ENCODE peak calls at places on chromosomes 2 and 18, in ten cellular contexts. A is NT2/D1, I is ovary, B is neuronal stem cell, G is PC-9, Y is psoas muscle, X is left lung, Q is K562, C is adrenal gland, V is esophagus squamous epithelium. M is an unnamed sample. For H3K4me1, the result is how much of the 10 kb centered on the place peaks cover.

GRCh38 chr2:62469558-62469957 is 36.4 kb downstream of the TMEM17 start:
- DNase-seq in A (no peak), I (no peak), B (no peak), G (no peak), Y (no peak), X (no peak), Q (no peak), C (no peak), V (no peak), M (no peak)

GRCh38 chr2:101469863-101470262 is 5.0 kb downstream of the RFX8 start:
- DNase-seq in A (no peak), I (no peak), B (no peak), G (no peak), Y (no peak), X (no peak), Q (no peak), C (no peak), V (no peak), M (no peak)

GRCh38 chr2:217429981-217430500 is 570.2 kb upstream of the TNP1 start:
- DNase-seq in A (no peak), I (no peak), B (no peak), G (no peak), Y (no peak), X (no peak), Q (no peak), C (no peak), V (no peak), M (no peak)

GRCh38 chr18:74507120-74507881 is 11.1 kb downstream of the CNDP2 start:
- DNase-seq in A (no peak), I (no peak), B (no peak), G (no peak), Y (no peak), X (no peak), Q (no peak), C (no peak), V (no peak), M (no peak)

GRCh38 chr2:130370490-130370889 is 14.6 kb downstream of the PTPN18 start:
- DNase-seq in A (no peak), I (no peak), B (no peak), G (no peak), Y (no peak), X (no peak), Q (peak), C (no peak), V (no peak), M (no peak)

GRCh38 chr2:233164967-233165366 is 86.5 kb upstream of the ATG16L1 start:
- DNase-seq in A (no peak), I (no peak), B (no peak), G (no peak), Y (no peak), X (no peak), Q (no peak), C (no peak), V (no peak), M (no peak)

GRCh38 chr2:219688560-219689445 is 61.4 kb downstream of the SLC4A3 start:
- DNase-seq in A (no peak), I (no peak), B (no peak), G (peak), Y (no peak), X (peak), Q (no peak), C (peak), V (no peak), M (no peak)

GRCh38 chr2:186588940-186589732 is 720 bp upstream of the ITGAV start:
- DNase-seq in A (no peak), I (no peak), B (no peak), G (no peak), Y (no peak), X (no peak), Q (no peak), C (no peak), V (no peak), M (no peak)

GRCh38 chr2:6674381-6674780 is 191.3 kb downstream of the CMPK2 start:
- DNase-seq in A (no peak), I (no peak), B (peak), G (no peak), Y (no peak), X (no peak), Q (no peak), C (no peak), V (no peak), M (no peak)

GRCh38 chr2:24021122-24021998 is 11.5 kb downstream of the MFSD2B start:
- DNase-seq in A (no peak), I (no peak), B (no peak), G (peak), Y (no peak), X (no peak), Q (peak), C (no peak), V (no peak), M (peak)

GRCh38 chr2:239258248-239258647 is 142.6 kb downstream of the HDAC4 start:
- DNase-seq in A (no peak), I (no peak), B (no peak), G (no peak), Y (peak), X (no peak), Q (no peak), C (peak), V (no peak), M (no peak)

GRCh38 chr18:57775937-57776336 is 27.2 kb downstream of the ATP8B1 start:
- DNase-seq in A (no peak), I (no peak), B (no peak), G (no peak), Y (no peak), X (no peak), Q (no peak), C (no peak), V (no peak), M (no peak)

GRCh38 chr18:59208602-59209001 is 11.4 kb upstream of the GRP start:
- DNase-seq in A (no peak), I (no peak), B (no peak), G (no peak), Y (no peak), X (no peak), Q (no peak), C (no peak), V (no peak), M (no peak)

GRCh38 chr2:111705711-111706323 is 178.2 kb downstream of the ANAPC1 start:
- DNase-seq in A (peak), I (no peak), B (peak), G (peak), Y (no peak), X (no peak), Q (no peak), C (no peak), V (no peak), M (no peak)

GRCh38 chr2:212537311-212538155 is 1.1 kb downstream of the ERBB4 start:
- DNase-seq in A (no peak), I (no peak), B (peak), G (peak), Y (peak), X (peak), Q (no peak), C (peak), V (no peak), M (peak)

GRCh38 chr2:149715005-149715592 is 127.5 kb upstream of the MMADHC start:
- DNase-seq in A (peak), I (no peak), B (peak), G (peak), Y (no peak), X (no peak), Q (peak), C (peak), V (no peak), M (peak)

GRCh38 chr2:31107588-31108300 is 30.5 kb downstream of the GALNT14 start:
- DNase-seq in A (no peak), I (no peak), B (no peak), G (no peak), Y (no peak), X (no peak), Q (no peak), C (no peak), V (no peak), M (no peak)

GRCh38 chr18:33201509-33201926 is 239.0 kb downstream of the CCDC178 start:
- DNase-seq in A (peak), I (no peak), B (peak), G (no peak), Y (no peak), X (no peak), Q (peak), C (peak), V (no peak), M (no peak)

GRCh38 chr2:222897898-222898297 is 37.1 kb downstream of the ACSL3 start:
- DNase-seq in A (no peak), I (no peak), B (no peak), G (no peak), Y (no peak), X (no peak), Q (no peak), C (no peak), V (no peak), M (no peak)
- H3K4me1 ChIP-seq in A (under half), I (under half), B (under half), G (under half), Y (under half), X (under half), Q (under half), C (under half), V (under half), M (under half)

GRCh38 chr2:231614559-231615057 is 21.9 kb downstream of the TEX44 start:
- DNase-seq in A (no peak), I (peak), B (no peak), G (no peak), Y (peak), X (no peak), Q (no peak), C (no peak), V (no peak), M (no peak)

GRCh38 chr2:231621051-231621879 is 28.6 kb downstream of the TEX44 start:
- DNase-seq in A (peak), I (peak), B (no peak), G (peak), Y (peak), X (no peak), Q (no peak), C (no peak), V (no peak), M (peak)

GRCh38 chr2:231615058-231615671 is 22.5 kb downstream of the TEX44 start:
- DNase-seq in A (no peak), I (peak), B (no peak), G (no peak), Y (no peak), X (no peak), Q (no peak), C (peak), V (no peak), M (no peak)

GRCh38 chr2:231613655-231614558 is 21.2 kb downstream of the TEX44 start:
- DNase-seq in A (peak), I (peak), B (peak), G (peak), Y (peak), X (peak), Q (peak), C (peak), V (peak), M (peak)

DNA sequence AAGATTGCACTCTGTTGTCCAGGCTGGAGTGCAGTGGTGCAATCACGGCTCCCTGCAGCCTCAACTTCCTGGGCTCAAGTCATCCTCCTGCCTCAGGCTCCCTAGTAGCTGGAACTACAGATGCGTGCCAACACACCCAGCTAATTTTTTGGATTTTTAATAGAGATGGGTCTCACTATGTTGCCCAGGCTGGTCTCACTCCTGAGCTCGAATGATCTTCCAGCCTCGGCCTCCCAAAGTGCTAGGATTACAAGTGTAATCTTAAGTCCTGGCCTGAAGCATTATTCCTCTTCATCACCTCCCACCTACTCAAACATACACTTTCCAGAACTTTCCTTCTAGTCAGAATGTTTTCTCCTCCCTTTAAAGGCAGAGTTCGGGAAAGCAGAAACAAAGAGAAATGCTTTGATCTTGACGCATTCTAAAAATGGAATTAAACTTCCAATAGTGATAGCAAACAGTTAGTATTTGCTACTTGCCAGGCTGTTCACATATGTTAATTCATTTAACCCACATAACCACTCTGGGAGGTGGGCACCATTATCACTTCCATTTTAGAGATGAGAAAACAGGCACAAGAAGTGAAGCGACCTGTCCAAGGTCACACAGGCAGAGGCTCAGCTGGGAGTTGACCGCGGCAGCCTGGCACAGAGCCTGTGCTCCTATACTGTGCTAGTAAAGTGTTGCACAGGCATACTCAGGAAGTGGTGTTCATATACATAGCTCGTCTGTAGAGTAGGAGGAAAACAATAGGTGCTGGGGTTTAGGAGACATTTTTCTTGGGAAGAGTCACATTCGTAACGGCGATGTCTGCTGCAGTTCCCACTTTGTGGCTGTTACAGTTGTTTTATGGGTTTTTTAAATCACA is 24.6 kb downstream of the TEX44 start:
- DNase-seq in A (no peak), I (no peak), B (no peak), G (no peak), Y (no peak), X (no peak), Q (no peak), C (no peak), V (no peak), M (no peak)
- H3K4me1 ChIP-seq in A (under half), I (under half), B (under half), G (half or more), Y (under half), X (under half), Q (under half), C (under half), V (half or more), M (under half)

DNA sequence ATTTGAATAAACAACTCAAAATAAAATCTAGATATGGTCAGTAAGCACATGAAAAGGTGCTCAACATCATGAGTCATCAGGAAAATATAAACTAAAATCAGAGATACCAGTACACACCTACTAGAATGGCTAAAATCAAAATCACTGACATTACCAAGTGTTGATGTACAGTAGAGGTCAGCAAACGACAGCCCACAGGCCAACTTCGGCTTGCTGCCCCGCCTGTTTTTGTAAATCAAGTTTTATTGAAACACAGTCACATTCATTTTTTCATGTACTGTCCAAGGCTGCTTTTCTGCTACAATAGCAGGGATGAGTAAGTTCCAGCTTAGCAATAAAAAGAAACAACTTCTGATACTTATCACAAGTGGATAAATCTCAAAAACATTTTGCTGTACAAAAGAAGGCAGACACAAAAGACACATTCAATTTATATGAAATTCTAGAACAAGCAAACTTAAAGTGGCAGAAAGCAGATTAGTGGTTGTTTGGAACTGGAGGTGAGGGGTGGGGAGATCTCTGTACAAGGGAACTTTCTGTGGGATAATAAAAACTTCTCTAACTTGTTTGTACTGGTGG is 32.1 kb downstream of the TRAK2 start:
- DNase-seq in A (no peak), I (no peak), B (no peak), G (peak), Y (no peak), X (no peak), Q (peak), C (peak), V (no peak), M (peak)
- H3K4me1 ChIP-seq in A (under half), I (under half), B (under half), G (under half), Y (under half), X (under half), Q (under half), C (half or more), V (half or more), M (under half)

GRCh38 chr2:206783718-206784117 is 18.3 kb downstream of the FASTKD2 start:
- DNase-seq in A (no peak), I (no peak), B (no peak), G (no peak), Y (no peak), X (no peak), Q (no peak), C (no peak), V (no peak), M (peak)

GRCh38 chr2:206780671-206781070 is 15.3 kb downstream of the FASTKD2 start:
- DNase-seq in A (no peak), I (no peak), B (no peak), G (no peak), Y (no peak), X (no peak), Q (no peak), C (no peak), V (no peak), M (no peak)

GRCh38 chr2:206790311-206790935 is 25.0 kb downstream of the FASTKD2 start:
- DNase-seq in A (no peak), I (no peak), B (no peak), G (no peak), Y (no peak), X (no peak), Q (no peak), C (no peak), V (no peak), M (no peak)

DNA sequence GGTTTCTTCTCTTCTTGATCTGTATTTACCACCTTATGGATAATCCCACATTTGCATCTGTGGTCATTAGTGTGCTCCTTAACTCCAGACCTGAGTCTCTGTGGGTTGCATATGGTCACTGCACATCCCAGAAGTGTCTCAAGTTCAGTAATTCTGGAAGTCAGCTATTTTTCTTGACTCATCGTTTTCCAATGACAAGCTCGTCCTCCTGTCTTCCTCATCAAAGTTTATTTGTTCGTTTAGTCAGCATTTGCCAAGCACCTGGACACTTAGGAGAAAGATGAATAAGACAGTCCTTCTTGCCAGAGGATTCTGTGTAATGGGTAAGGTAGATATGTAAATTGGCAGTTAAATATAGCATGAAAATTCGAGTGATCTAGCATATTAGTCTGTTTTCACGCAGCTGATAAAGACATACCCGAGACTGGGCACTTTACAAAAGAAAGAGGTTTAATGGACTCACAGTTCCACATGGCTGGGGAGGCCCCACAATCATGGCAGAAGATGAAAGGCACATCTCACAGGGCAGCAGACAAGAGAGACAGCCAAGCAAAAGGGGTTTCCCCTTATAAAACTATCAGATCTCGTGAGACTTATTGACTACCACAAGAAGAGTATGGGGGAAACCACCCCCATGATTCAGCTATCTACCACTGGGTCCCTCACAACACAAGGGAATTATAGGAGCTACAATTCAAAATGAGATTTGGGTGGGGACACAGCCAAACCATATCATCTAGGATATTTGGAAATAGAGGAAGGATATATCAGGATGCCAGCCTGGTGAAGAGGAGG is 19.4 kb downstream of the FASTKD2 start:
- DNase-seq in A (no peak), I (no peak), B (no peak), G (no peak), Y (no peak), X (no peak), Q (no peak), C (no peak), V (no peak), M (no peak)
- H3K4me1 ChIP-seq in A (under half), I (under half), B (under half), G (under half), Y (under half), X (under half), Q (under half), C (under half), V (under half), M (under half)